ENCODE peak calls at places on chromosomes 13 and 19, in seven cellular contexts. O is ovary; U is activated CD4-positive, alpha-beta T cell treated with anti-CD3 and anti-CD28 coated beads for 4 hours; J is NCI-H69; Q is fibroblast of lung; N is NCI-H524; P is stimulated activated CD4-positive, alpha-beta T cell treated with anti-CD3 and anti-CD28 coated beads, Interleukin-1b, Interleukin-23, amount 100 ng/mL, for 24 hours. E is an unnamed sample.

GRCh38 chr13:113941571-113942191 is 32.2 kb downstream of the C13orf46 start:
- DNase-seq in N (no peak), Q (peak), P (no peak), J (peak), U (no peak), O (no peak), E (no peak)

GRCh38 chr13:72808917-72809500 is 27.1 kb downstream of the PIBF1 start:
- DNase-seq in P (no peak), J (peak), Q (peak), U (no peak), O (no peak), N (peak), E (peak)

GRCh38 chr19:35025969-35026368 is 4.3 kb upstream of the SCN1B start:
- DNase-seq in U (no peak), N (no peak), O (no peak), J (no peak), P (no peak), Q (no peak), E (no peak)

GRCh38 chr19:6925801-6926751 is 38.7 kb downstream of the ADGRE1 start:
- DNase-seq in O (no peak), P (no peak), N (no peak), Q (no peak), U (peak), J (no peak), E (no peak)

GRCh38 chr19:16608290-16608704 is 19.7 kb downstream of the MED26 start:
- DNase-seq in P (no peak), U (no peak), J (no peak), N (no peak), O (peak), Q (peak), E (peak)

GRCh38 chr19:4694211-4694987 is 24.3 kb upstream of the MYDGF start:
- DNase-seq in N (no peak), U (no peak), P (no peak), O (no peak), Q (peak), J (peak), E (peak)

GRCh38 chr19:45444318-45445041 is 20.8 kb upstream of the ERCC1 start:
- DNase-seq in P (no peak), N (peak), Q (peak), J (peak), O (peak), U (peak), E (peak)

GRCh38 chr19:18961767-18962423 is 20.9 kb upstream of the HOMER3 start:
- DNase-seq in U (no peak), P (no peak), J (peak), N (peak), O (no peak), Q (no peak), E (no peak)

GRCh38 chr19:6616011-6616410 is 25.1 kb upstream of the CD70 start:
- DNase-seq in J (no peak), O (no peak), N (no peak), P (no peak), U (no peak), Q (no peak), E (peak)

GRCh38 chr13:27967736-27968315 is 1.3 kb downstream of the CDX2 start:
- DNase-seq in N (peak), J (no peak), U (no peak), O (no peak), Q (no peak), P (no peak), E (no peak)

GRCh38 chr19:55605637-55606470 is at the start of gene ZNF865:
- DNase-seq in Q (peak), J (peak), P (no peak), O (peak), U (peak), N (peak), E (peak)